ENCODE peak calls at places on chromosome 9, in four cellular contexts. F is AG08395, J is stomach, I is GM04503. Y is an unnamed sample.

GRCh38 chr9:138052322-138052615 is 174.7 kb downstream of the CACNA1B start:
- DNase-seq in I (no peak), J (peak; percentile 7), F (no peak), Y (no peak)

GRCh38 chr9:26689041-26689440 is 203.6 kb downstream of the CAAP1 start:
- DNase-seq in F (no peak), J (no peak), I (no peak), Y (no peak)

GRCh38 chr9:7976167-7976755 is 176.7 kb upstream of the DMAC1 start:
- DNase-seq in F (no peak), I (no peak), J (no peak), Y (no peak)

GRCh38 chr9:14419302-14419937 is 105.5 kb upstream of the NFIB start:
- DNase-seq in I (no peak), J (no peak), F (no peak), Y (no peak)

GRCh38 chr9:99085949-99086948 is 18.7 kb upstream of the TGFBR1 start:
- DNase-seq in J (no peak), F (peak; percentile 76), I (no peak), Y (no peak)

GRCh38 chr9:32360983-32361673 is 23.3 kb upstream of the ACO1 start:
- DNase-seq in J (no peak), F (no peak), I (no peak), Y (no peak)

GRCh38 chr9:38289486-38290275 is 102.8 kb upstream of the ALDH1B1 start:
- DNase-seq in I (no peak), J (no peak), F (no peak), Y (no peak)

GRCh38 chr9:116160676-116161571 is 7.3 kb downstream of the PAPPA start:
- DNase-seq in J (no peak), F (no peak), I (no peak), Y (peak; percentile 25)

GRCh38 chr9:88736136-88736637 is 201.2 kb downstream of the NXNL2 start:
- DNase-seq in F (no peak), I (no peak), J (no peak), Y (no peak)

GRCh38 chr9:37618817-37619216 is 26.4 kb upstream of the TOMM5 start:
- DNase-seq in I (peak; percentile 85), F (peak; percentile 69), J (no peak), Y (no peak)

GRCh38 chr9:70534058-70534457 is 119.6 kb upstream of the KLF9 start:
- DNase-seq in J (no peak), I (no peak), F (no peak), Y (no peak)

GRCh38 chr9:121567142-121568100 is 67.8 kb upstream of the GGTA1 start:
- DNase-seq in I (no peak), J (no peak), F (peak; percentile 45), Y (no peak)

GRCh38 chr9:120397453-120397852 is 182.5 kb downstream of the CDK5RAP2 start:
- DNase-seq in F (no peak), J (no peak), I (no peak), Y (peak; percentile 4)

GRCh38 chr9:14315754-14316573 is 2.0 kb upstream of the NFIB start:
- DNase-seq in I (no peak), J (no peak), F (no peak), Y (peak; percentile 18)

GRCh38 chr9:93668261-93668871 is 92.0 kb downstream of the PHF2 start:
- DNase-seq in I (no peak), F (no peak), J (peak; percentile 21), Y (no peak)

GRCh38 chr9:114893622-114894021 is 36.8 kb downstream of the TNFSF8 start:
- DNase-seq in J (no peak), I (no peak), F (no peak), Y (no peak)

GRCh38 chr9:86700601-86701000 is 246.7 kb downstream of the GAS1 start:
- DNase-seq in F (peak; percentile 73), J (peak; percentile 28), I (no peak), Y (no peak)

GRCh38 chr9:116547729-116548426 is 139.2 kb upstream of the TRIM32 start:
- DNase-seq in F (no peak), I (no peak), J (no peak), Y (no peak)

GRCh38 chr9:23887781-23888180 is 61.7 kb upstream of the ELAVL2 start:
- DNase-seq in F (no peak), I (no peak), J (no peak), Y (no peak)

GRCh38 chr9:130305381-130305780 is 39.8 kb downstream of the HMCN2 start:
- DNase-seq in J (no peak), I (no peak), F (peak; percentile 34), Y (no peak)

GRCh38 chr9:109469646-109470358 is 28.3 kb downstream of the PTPN3 start:
- DNase-seq in F (peak; percentile 81), J (peak; percentile 81), I (peak; percentile 16), Y (peak; percentile 79)

GRCh38 chr9:96494215-96494800 is 44.3 kb downstream of the HABP4 start:
- DNase-seq in I (no peak), F (peak; percentile 15), J (no peak), Y (no peak)

GRCh38 chr9:90165281-90165680 is 477.3 kb downstream of the DIRAS2 start:
- DNase-seq in F (no peak), J (no peak), I (no peak), Y (no peak)

GRCh38 chr9:89304479-89305188 is 6.4 kb upstream of the CKS2 start:
- DNase-seq in I (no peak), J (no peak), F (no peak), Y (no peak)

GRCh38 chr9:13904311-13904710 is 409.6 kb downstream of the NFIB start:
- DNase-seq in I (no peak), J (no peak), F (no peak), Y (no peak)

GRCh38 chr9:136952876-136953770 is 1.1 kb downstream of the LCN12 start:
- DNase-seq in F (no peak), J (no peak), I (no peak), Y (no peak)

GRCh38 chr9:4833781-4834560 is 41.2 kb downstream of the RCL1 start:
- DNase-seq in J (no peak), I (no peak), F (no peak), Y (peak; percentile 49)

GRCh38 chr9:88775559-88775958 is 215.7 kb upstream of the S1PR3 start:
- DNase-seq in J (no peak), F (no peak), I (no peak), Y (no peak)

GRCh38 chr9:3874472-3875370 is 348.9 kb upstream of the RFX3 start:
- DNase-seq in J (no peak), F (no peak), I (no peak), Y (no peak)

GRCh38 chr9:69976165-69976564 is 67.5 kb upstream of the MAMDC2 start:
- DNase-seq in J (no peak), F (peak; percentile 70), I (peak; percentile 84), Y (no peak)

GRCh38 chr9:31719262-31719661 is 665.2 kb upstream of the ACO1 start:
- DNase-seq in I (no peak), F (no peak), J (no peak), Y (no peak)

GRCh38 chr9:71761938-71762353 is 6.4 kb downstream of the CEMIP2 start:
- DNase-seq in J (no peak), F (no peak), I (no peak), Y (no peak)

GRCh38 chr9:113355197-113355596 is 5.9 kb downstream of the BSPRY start:
- DNase-seq in I (no peak), F (no peak), J (no peak), Y (peak; percentile 68)

GRCh38 chr9:34279431-34279830 is 49.6 kb downstream of the KIF24 start:
- DNase-seq in I (no peak), F (peak; percentile 10), J (no peak), Y (no peak)

GRCh38 chr9:96150324-96151023 is 151.5 kb downstream of the HSD17B3 start:
- DNase-seq in I (no peak), J (peak; percentile 75), F (no peak), Y (no peak)

GRCh38 chr9:128150594-128151342 is 1.5 kb downstream of the LCN2 start:
- DNase-seq in F (no peak), J (peak; percentile 41), I (no peak), Y (peak; percentile 51)

GRCh38 chr9:15735083-15735974 is 182.5 kb downstream of the CCDC171 start:
- DNase-seq in I (peak; percentile 83), F (peak; percentile 75), J (no peak), Y (no peak)

GRCh38 chr9:136050706-136051567 is 44.2 kb downstream of the NACC2 start:
- DNase-seq in F (peak; percentile 18), J (no peak), I (no peak), Y (no peak)